ENCODE peak calls at places on chromosomes 1 and 21, in four cellular contexts. F is cardiac muscle cell, E is aorta, K is fibroblast of lung. M is an unnamed sample.
A peak's percentile ranks its signal among the peaks of the same experiment; 100 is the strongest.

GRCh38 chr1:6001992-6002576 is 9.9 kb upstream of the NPHP4 start:
- DNase-seq in F (no peak), E (peak; percentile 55), K (no peak), M (no peak)

GRCh38 chr1:226420860-226421259 is 13.0 kb upstream of the PARP1 start:
- DNase-seq in F (no peak), E (no peak), K (no peak), M (no peak)

GRCh38 chr1:110948038-110948810 is 15.5 kb downstream of the LRIF1 start:
- DNase-seq in F (no peak), E (no peak), K (peak; percentile 10), M (peak; percentile 53)

GRCh38 chr21:32094792-32095191 is 184.1 kb downstream of the MIS18A start:
- DNase-seq in F (no peak), E (no peak), K (peak; percentile 6), M (peak; percentile 1)

GRCh38 chr1:117167402-117167801 is 43.3 kb downstream of the VTCN1 start:
- DNase-seq in F (no peak), E (no peak), K (no peak), M (no peak)

GRCh38 chr1:183238071-183238470 is 52.0 kb downstream of the LAMC2 start:
- DNase-seq in F (no peak), E (no peak), K (peak; percentile 36), M (peak; percentile 68)

GRCh38 chr1:109564189-109564878 is 15.9 kb downstream of the GNAI3 start:
- DNase-seq in F (no peak), E (no peak), K (no peak), M (no peak)

GRCh38 chr1:116356067-116356466 is 17.0 kb upstream of the ATP1A1 start:
- DNase-seq in F (no peak), E (no peak), K (no peak), M (no peak)

GRCh38 chr1:94754570-94754969 is 65.6 kb upstream of the SLC44A3 start:
- DNase-seq in F (peak; percentile 20), E (no peak), K (peak; percentile 26), M (no peak)

GRCh38 chr1:25198731-25199231 is 33.5 kb downstream of the SYF2 start:
- DNase-seq in F (peak; percentile 23), E (peak; percentile 82), K (no peak), M (peak; percentile 37)

GRCh38 chr1:8077120-8077573 is 51.0 kb upstream of the ERRFI1 start:
- DNase-seq in F (peak; percentile 66), E (peak; percentile 84), K (peak; percentile 92), M (peak; percentile 97)

GRCh38 chr1:218467101-218467728 is 122.1 kb downstream of the TGFB2 start:
- DNase-seq in F (no peak), E (no peak), K (peak; percentile 87), M (no peak)

GRCh38 chr1:55037733-55038551 is 1.4 kb upstream of the PCSK9 start:
- DNase-seq in F (no peak), E (peak; percentile 58), K (no peak), M (no peak)
- H3K27me3 ChIP-seq in F (peaks cover 56% of the 10 kb centered on the region), E (peaks cover 2% of the 10 kb centered on the region), K (peaks cover 75% of the 10 kb centered on the region), M (peaks cover 68% of the 10 kb centered on the region)

GRCh38 chr1:153933955-153934354 is 11.2 kb upstream of the GATAD2B start:
- DNase-seq in F (no peak), E (peak; percentile 37), K (no peak), M (no peak)

GRCh38 chr1:153932593-153933131 is 9.9 kb upstream of the GATAD2B start:
- DNase-seq in F (no peak), E (peak; percentile 65), K (no peak), M (no peak)

GRCh38 chr1:153932071-153932592 is 9.4 kb upstream of the GATAD2B start:
- DNase-seq in F (no peak), E (peak; percentile 51), K (no peak), M (no peak)

GRCh38 chr1:153934746-153935145 is 11.8 kb downstream of the DENND4B start:
- DNase-seq in F (no peak), E (peak; percentile 72), K (no peak), M (no peak)

GRCh38 chr1:153933420-153933819 is 10.6 kb upstream of the GATAD2B start:
- DNase-seq in F (no peak), E (peak; percentile 67), K (no peak), M (no peak)
- H3K27ac ChIP-seq in F (no peak overlapping the region), E (no peak overlapping the region), K (no peak overlapping the region), M (no peak overlapping the region)

DNA sequence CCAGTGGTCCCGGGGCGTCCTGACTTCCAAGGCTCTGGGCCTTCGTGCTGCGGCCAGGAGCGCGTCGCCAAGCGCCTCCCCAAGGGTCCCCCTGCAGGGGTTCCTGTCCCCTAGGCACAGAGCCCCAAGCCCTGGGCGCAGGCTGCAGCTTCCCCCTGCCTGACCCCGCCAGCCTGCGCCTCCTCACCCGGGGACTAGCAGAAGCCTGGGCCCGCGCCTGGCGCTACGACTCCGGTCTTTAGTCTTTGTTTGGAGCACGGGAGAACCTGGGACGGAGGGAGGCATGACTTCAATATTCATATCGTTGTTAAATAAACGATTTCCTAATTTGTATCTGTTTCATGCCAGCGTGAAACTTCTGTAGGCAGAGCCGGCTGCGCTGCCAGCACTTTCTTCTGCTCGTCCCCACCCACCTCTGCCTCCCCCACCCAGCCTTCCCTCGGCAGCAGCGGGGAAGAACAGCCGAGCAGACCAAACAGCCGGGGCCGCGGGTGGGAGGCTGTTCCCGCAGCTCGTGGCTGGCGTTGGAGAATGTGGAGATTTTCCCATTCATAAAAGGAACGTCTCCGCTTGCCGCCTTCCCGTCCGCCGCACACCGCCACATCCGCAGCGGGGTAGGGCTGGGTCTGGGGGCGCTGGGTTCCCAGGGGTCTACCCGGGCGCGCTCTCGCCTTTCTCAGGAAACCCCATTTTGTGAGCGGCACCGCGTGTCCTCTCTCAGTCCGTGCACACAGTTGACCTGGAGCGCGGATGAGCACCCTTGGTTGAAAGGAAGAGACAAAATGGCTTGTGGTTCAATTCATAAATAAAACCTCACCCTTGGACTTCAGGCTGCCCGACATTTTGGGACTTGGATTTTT is 777 bp upstream of the TRIM67 start:
- DNase-seq in F (peak; percentile 14), E (no peak), K (no peak), M (no peak)
- H3K4me3 ChIP-seq in F (peak overlapping the region; percentile 40), E (no peak overlapping the region), K (no peak overlapping the region), M (peak overlapping the region; percentile 59)

DNA sequence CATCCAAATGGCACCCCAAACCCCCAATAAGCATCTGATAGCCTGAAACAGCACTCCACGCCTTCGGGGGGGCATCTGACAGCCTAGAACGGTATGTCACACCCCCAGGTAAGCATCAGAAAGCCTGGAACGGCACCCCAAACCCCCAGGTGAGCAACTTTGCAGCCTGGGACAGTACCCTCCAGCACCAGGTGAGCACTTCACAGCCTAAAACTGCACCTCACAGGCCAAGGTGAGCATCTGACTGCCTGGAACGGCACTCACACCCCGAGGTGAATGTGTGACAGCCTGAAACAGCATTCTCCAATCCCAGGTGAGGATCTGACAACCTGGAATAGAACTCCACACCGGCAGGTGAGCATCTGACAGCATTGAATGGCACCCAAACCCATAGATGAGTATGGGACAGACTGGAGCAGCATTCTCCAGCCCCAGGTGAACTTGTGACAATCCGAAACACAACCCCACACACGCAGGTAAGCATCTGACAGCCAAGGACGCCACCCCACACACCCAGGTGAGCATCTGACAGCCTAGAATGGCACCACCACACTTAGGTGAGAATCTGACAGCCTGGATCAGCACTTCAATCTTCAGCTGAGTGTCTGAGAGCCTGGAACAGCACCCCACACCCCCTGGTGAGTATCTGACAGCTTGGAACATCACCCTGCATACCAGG is 18.3 kb upstream of the MMEL1 start:
- DNase-seq in F (no peak), E (peak; percentile 35), K (no peak), M (no peak)
- H3K27me3 ChIP-seq in F (no peaks in the 10 kb centered on the region), E (no peaks in the 10 kb centered on the region), K (no peaks in the 10 kb centered on the region), M (no peaks in the 10 kb centered on the region)